ENCODE peak calls at places on chromosomes 5 and 9, in eight cellular contexts. One of them, this sample, is unnamed.

GRCh38 chr5:139422307-139422893 is 16.9 kb downstream of the DNAJC18 start:
- DNase-seq in brain microvascular endothelial cell: peak; percentile 73
- DNase-seq in WTC11: no peak
- DNase-seq in IMR-90: peak; percentile 78
- DNase-seq in psoas muscle: no peak
- DNase-seq in tibial artery: no peak
- DNase-seq in endothelial cell: peak; percentile 61
- DNase-seq in GM23338: peak; percentile 84
- DNase-seq in this sample: no peak

GRCh38 chr9:134316444-134317160 is 9.7 kb upstream of the RXRA start:
- DNase-seq in endothelial cell: no peak
- DNase-seq in brain microvascular endothelial cell: no peak
- DNase-seq in WTC11: no peak
- DNase-seq in IMR-90: peak; percentile 68
- DNase-seq in psoas muscle: peak; percentile 45
- DNase-seq in tibial artery: peak; percentile 74
- DNase-seq in GM23338: no peak
- DNase-seq in this sample: no peak

GRCh38 chr5:137622850-137623249 is 113.0 kb downstream of the KLHL3 start:
- DNase-seq in GM23338: no peak
- DNase-seq in IMR-90: no peak
- DNase-seq in WTC11: no peak
- DNase-seq in psoas muscle: peak; percentile 80
- DNase-seq in brain microvascular endothelial cell: no peak
- DNase-seq in endothelial cell: no peak
- DNase-seq in tibial artery: peak; percentile 91
- DNase-seq in this sample: no peak

GRCh38 chr5:32017638-32018429 is 156.3 kb downstream of the GOLPH3 start:
- DNase-seq in psoas muscle: no peak
- DNase-seq in tibial artery: no peak
- DNase-seq in endothelial cell: no peak
- DNase-seq in IMR-90: no peak
- DNase-seq in WTC11: no peak
- DNase-seq in brain microvascular endothelial cell: no peak
- DNase-seq in GM23338: no peak
- DNase-seq in this sample: no peak

GRCh38 chr5:145463634-145464033 is 371.5 kb downstream of the PRELID2 start:
- DNase-seq in brain microvascular endothelial cell: peak; percentile 22
- DNase-seq in IMR-90: peak; percentile 66
- DNase-seq in tibial artery: no peak
- DNase-seq in GM23338: no peak
- DNase-seq in WTC11: no peak
- DNase-seq in endothelial cell: no peak
- DNase-seq in psoas muscle: no peak
- DNase-seq in this sample: no peak

GRCh38 chr9:113511856-113512761 is 48.6 kb downstream of the RGS3 start:
- DNase-seq in brain microvascular endothelial cell: peak; percentile 55
- DNase-seq in psoas muscle: no peak
- DNase-seq in tibial artery: no peak
- DNase-seq in WTC11: no peak
- DNase-seq in IMR-90: peak; percentile 73
- DNase-seq in GM23338: no peak
- DNase-seq in endothelial cell: no peak
- DNase-seq in this sample: no peak

GRCh38 chr5:51131266-51131665 is 252.0 kb upstream of the ISL1 start:
- DNase-seq in tibial artery: no peak
- DNase-seq in IMR-90: no peak
- DNase-seq in GM23338: no peak
- DNase-seq in brain microvascular endothelial cell: no peak
- DNase-seq in WTC11: no peak
- DNase-seq in endothelial cell: no peak
- DNase-seq in psoas muscle: no peak
- DNase-seq in this sample: no peak

GRCh38 chr9:133844876-133845658 is 106.9 kb upstream of the SARDH start:
- DNase-seq in WTC11: no peak
- DNase-seq in GM23338: no peak
- DNase-seq in endothelial cell: no peak
- DNase-seq in brain microvascular endothelial cell: peak; percentile 66
- DNase-seq in tibial artery: peak; percentile 78
- DNase-seq in psoas muscle: peak; percentile 78
- DNase-seq in IMR-90: peak; percentile 70
- DNase-seq in this sample: no peak

GRCh38 chr5:172183881-172184280 is 4.1 kb downstream of the STK10 start:
- DNase-seq in brain microvascular endothelial cell: no peak
- DNase-seq in tibial artery: no peak
- DNase-seq in WTC11: no peak
- DNase-seq in endothelial cell: no peak
- DNase-seq in psoas muscle: no peak
- DNase-seq in IMR-90: no peak
- DNase-seq in GM23338: no peak
- DNase-seq in this sample: no peak

GRCh38 chr9:28651050-28651722 is 1077.9 kb upstream of the C9orf72 start:
- DNase-seq in brain microvascular endothelial cell: no peak
- DNase-seq in GM23338: no peak
- DNase-seq in psoas muscle: no peak
- DNase-seq in endothelial cell: no peak
- DNase-seq in WTC11: no peak
- DNase-seq in IMR-90: no peak
- DNase-seq in tibial artery: no peak
- DNase-seq in this sample: no peak

GRCh38 chr9:28650327-28650726 is 1077.0 kb upstream of the C9orf72 start:
- DNase-seq in GM23338: peak; percentile 66
- DNase-seq in endothelial cell: no peak
- DNase-seq in WTC11: no peak
- DNase-seq in tibial artery: no peak
- DNase-seq in psoas muscle: no peak
- DNase-seq in IMR-90: no peak
- DNase-seq in brain microvascular endothelial cell: no peak
- DNase-seq in this sample: no peak

GRCh38 chr9:28648723-28649122 is 1075.4 kb upstream of the C9orf72 start:
- DNase-seq in WTC11: no peak
- DNase-seq in endothelial cell: no peak
- DNase-seq in psoas muscle: no peak
- DNase-seq in brain microvascular endothelial cell: no peak
- DNase-seq in IMR-90: no peak
- DNase-seq in GM23338: peak; percentile 79
- DNase-seq in tibial artery: no peak
- DNase-seq in this sample: no peak
- TF ChIP-seq CTCF in WTC11: peak; percentile 55
- TF ChIP-seq CTCF in endothelial cell: peak; percentile 22
- TF ChIP-seq CTCF in psoas muscle: no peak
- TF ChIP-seq CTCF in brain microvascular endothelial cell: peak; percentile 9
- TF ChIP-seq CTCF in IMR-90: no peak
- TF ChIP-seq CTCF in GM23338: peak; percentile 77
- TF ChIP-seq CTCF in tibial artery: no peak
- TF ChIP-seq CTCF in this sample: no peak

GRCh38 chr5:60366489-60366888 is 333.5 kb downstream of the DEPDC1B start:
- DNase-seq in tibial artery: peak; percentile 74
- DNase-seq in psoas muscle: no peak
- DNase-seq in brain microvascular endothelial cell: no peak
- DNase-seq in WTC11: no peak
- DNase-seq in endothelial cell: no peak
- DNase-seq in GM23338: no peak
- DNase-seq in IMR-90: no peak
- DNase-seq in this sample: no peak

GRCh38 chr5:60369391-60369790 is 330.6 kb downstream of the DEPDC1B start:
- DNase-seq in IMR-90: no peak
- DNase-seq in brain microvascular endothelial cell: no peak
- DNase-seq in psoas muscle: no peak
- DNase-seq in GM23338: no peak
- DNase-seq in WTC11: no peak
- DNase-seq in tibial artery: no peak
- DNase-seq in endothelial cell: no peak
- DNase-seq in this sample: no peak

GRCh38 chr5:60360355-60360754 is 339.6 kb downstream of the DEPDC1B start:
- DNase-seq in brain microvascular endothelial cell: no peak
- DNase-seq in tibial artery: no peak
- DNase-seq in psoas muscle: no peak
- DNase-seq in GM23338: no peak
- DNase-seq in IMR-90: no peak
- DNase-seq in endothelial cell: no peak
- DNase-seq in WTC11: no peak
- DNase-seq in this sample: no peak

GRCh38 chr5:60368100-60368499 is 331.9 kb downstream of the DEPDC1B start:
- DNase-seq in psoas muscle: no peak
- DNase-seq in brain microvascular endothelial cell: no peak
- DNase-seq in IMR-90: no peak
- DNase-seq in WTC11: no peak
- DNase-seq in endothelial cell: no peak
- DNase-seq in tibial artery: no peak
- DNase-seq in GM23338: no peak
- DNase-seq in this sample: no peak

DNA sequence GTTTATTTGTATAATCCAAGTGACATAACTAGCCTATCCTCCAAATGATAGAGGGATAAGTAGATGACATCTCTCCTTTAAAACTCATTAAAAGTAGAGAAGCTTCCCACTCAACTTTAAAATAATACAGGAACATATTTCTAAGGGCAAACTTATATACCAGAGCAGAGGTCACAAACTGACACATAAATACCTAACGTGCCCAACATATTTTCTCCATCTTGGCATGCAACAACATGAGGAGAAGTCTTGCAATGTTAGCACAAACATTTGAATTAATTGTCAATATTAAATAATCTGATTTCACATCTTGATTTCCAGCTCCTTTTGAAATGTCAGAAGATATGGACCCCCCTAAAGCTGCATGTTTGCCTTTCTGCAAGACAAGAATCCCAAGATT is 335.0 kb downstream of the DEPDC1B start:
- DNase-seq in WTC11: no peak
- DNase-seq in endothelial cell: no peak
- DNase-seq in psoas muscle: no peak
- DNase-seq in tibial artery: no peak
- DNase-seq in IMR-90: no peak
- DNase-seq in brain microvascular endothelial cell: no peak
- DNase-seq in GM23338: no peak
- DNase-seq in this sample: no peak
- TF ChIP-seq CTCF in WTC11: no peak
- TF ChIP-seq CTCF in endothelial cell: no peak
- TF ChIP-seq CTCF in psoas muscle: no peak
- TF ChIP-seq CTCF in tibial artery: no peak
- TF ChIP-seq CTCF in IMR-90: no peak
- TF ChIP-seq CTCF in brain microvascular endothelial cell: no peak
- TF ChIP-seq CTCF in GM23338: no peak
- TF ChIP-seq CTCF in this sample: no peak

DNA sequence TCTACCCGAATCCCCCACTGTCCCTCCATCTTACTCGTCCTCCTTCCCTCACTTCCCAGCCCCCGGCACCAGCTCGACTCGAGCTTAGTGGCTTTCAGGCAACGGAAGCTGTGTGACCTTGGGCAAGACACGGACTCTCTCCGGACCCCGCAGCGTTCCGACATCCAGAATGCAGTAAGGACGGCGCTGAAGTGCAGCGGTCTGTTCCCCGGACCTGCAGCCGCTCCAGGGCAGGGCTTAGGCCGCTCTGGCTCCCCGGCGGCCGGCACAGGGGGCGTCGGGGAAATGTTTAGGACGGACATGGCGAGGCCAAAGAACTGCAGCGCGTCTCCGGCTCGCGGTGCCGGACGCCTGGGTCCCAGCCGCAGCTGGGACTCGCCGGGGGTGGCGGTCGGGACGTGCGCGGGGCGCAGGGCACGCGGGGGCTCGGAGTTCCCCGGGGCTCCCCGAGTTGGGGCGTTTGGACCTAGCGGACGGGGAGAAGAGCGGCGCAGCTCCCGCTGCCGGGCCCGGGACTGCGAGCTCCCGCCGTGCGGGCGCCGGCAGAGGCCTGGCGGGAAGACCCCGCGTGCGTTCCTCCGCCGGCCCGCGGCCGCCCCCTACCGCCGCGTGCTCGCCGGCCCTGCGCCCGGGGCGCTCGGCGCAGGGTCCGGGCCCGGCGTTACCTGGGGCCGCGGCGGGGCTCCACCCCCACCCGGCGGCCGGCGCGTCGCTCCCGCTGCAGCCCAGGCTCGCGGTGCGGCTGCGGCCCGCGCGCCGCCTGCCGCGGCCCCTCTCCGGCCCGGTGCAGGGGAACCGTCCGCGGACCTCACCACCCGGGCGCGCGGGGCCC is 5.6 kb upstream of the RNF44 start:
- DNase-seq in psoas muscle: no peak
- DNase-seq in endothelial cell: peak; percentile 40
- DNase-seq in IMR-90: peak; percentile 23
- DNase-seq in WTC11: peak; percentile 50
- DNase-seq in tibial artery: no peak
- DNase-seq in brain microvascular endothelial cell: no peak
- DNase-seq in GM23338: peak; percentile 75
- DNase-seq in this sample: no peak
- TF ChIP-seq CTCF in psoas muscle: peak; percentile 32
- TF ChIP-seq CTCF in endothelial cell: no peak
- TF ChIP-seq CTCF in IMR-90: peak; percentile 46
- TF ChIP-seq CTCF in WTC11: no peak
- TF ChIP-seq CTCF in tibial artery: no peak
- TF ChIP-seq CTCF in brain microvascular endothelial cell: no peak
- TF ChIP-seq CTCF in GM23338: peak; percentile 44
- TF ChIP-seq CTCF in this sample: no peak

GRCh38 chr5:144028644-144029043 is 141.8 kb downstream of the YIPF5 start:
- DNase-seq in IMR-90: peak; percentile 84
- DNase-seq in brain microvascular endothelial cell: peak; percentile 58
- DNase-seq in psoas muscle: no peak
- DNase-seq in endothelial cell: no peak
- DNase-seq in tibial artery: no peak
- DNase-seq in WTC11: no peak
- DNase-seq in GM23338: no peak
- DNase-seq in this sample: no peak

GRCh38 chr5:144028058-144028457 is 142.4 kb downstream of the YIPF5 start:
- DNase-seq in IMR-90: peak; percentile 51
- DNase-seq in psoas muscle: no peak
- DNase-seq in tibial artery: no peak
- DNase-seq in GM23338: no peak
- DNase-seq in brain microvascular endothelial cell: peak; percentile 22
- DNase-seq in endothelial cell: no peak
- DNase-seq in WTC11: no peak
- DNase-seq in this sample: no peak

GRCh38 chr5:144032375-144032774 is 138.1 kb downstream of the YIPF5 start:
- DNase-seq in WTC11: no peak
- DNase-seq in IMR-90: no peak
- DNase-seq in GM23338: no peak
- DNase-seq in endothelial cell: no peak
- DNase-seq in brain microvascular endothelial cell: no peak
- DNase-seq in psoas muscle: peak; percentile 17
- DNase-seq in tibial artery: peak; percentile 66
- DNase-seq in this sample: no peak

GRCh38 chr5:144033481-144033880 is 137.0 kb downstream of the YIPF5 start:
- DNase-seq in endothelial cell: no peak
- DNase-seq in GM23338: no peak
- DNase-seq in brain microvascular endothelial cell: no peak
- DNase-seq in tibial artery: no peak
- DNase-seq in WTC11: no peak
- DNase-seq in psoas muscle: no peak
- DNase-seq in IMR-90: no peak
- DNase-seq in this sample: no peak

DNA sequence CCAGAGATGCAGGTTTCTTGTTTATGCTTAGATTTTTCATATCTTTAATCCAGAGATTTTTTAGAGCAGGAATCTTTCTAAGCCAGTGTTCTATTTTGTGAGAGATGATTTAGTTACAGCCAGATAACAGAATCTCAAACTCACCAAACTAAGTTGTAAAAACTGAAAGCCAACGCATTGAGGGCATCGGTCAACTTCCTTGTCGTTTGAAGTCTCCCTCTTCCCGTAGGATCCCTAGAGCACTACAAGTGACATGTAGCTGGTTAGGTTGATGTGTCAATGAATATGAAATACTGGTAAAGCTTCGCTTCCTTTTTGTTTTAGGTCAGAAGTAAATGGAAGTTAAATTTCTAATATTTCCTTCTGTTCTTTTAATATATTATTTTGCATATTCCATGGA is 139.6 kb downstream of the YIPF5 start:
- DNase-seq in brain microvascular endothelial cell: no peak
- DNase-seq in GM23338: no peak
- DNase-seq in endothelial cell: no peak
- DNase-seq in WTC11: no peak
- DNase-seq in psoas muscle: no peak
- DNase-seq in IMR-90: no peak
- DNase-seq in tibial artery: no peak
- DNase-seq in this sample: no peak
- TF ChIP-seq CTCF in brain microvascular endothelial cell: no peak
- TF ChIP-seq CTCF in GM23338: no peak
- TF ChIP-seq CTCF in endothelial cell: no peak
- TF ChIP-seq CTCF in WTC11: no peak
- TF ChIP-seq CTCF in psoas muscle: no peak
- TF ChIP-seq CTCF in IMR-90: no peak
- TF ChIP-seq CTCF in tibial artery: no peak
- TF ChIP-seq CTCF in this sample: no peak

This sample was measured in activated B cell treated with CpG ODN at 0.5 μM for 24 hours.